ENCODE peak calls at places on chromosome 21, in six cellular contexts. G is endodermal cell, J is GM12865, B is prostate gland, S is cardiac fibroblast, F is endothelial cell. M is an unnamed sample.
A peak's percentile ranks its signal among the peaks of the same experiment; 100 is the strongest.

GRCh38 chr21:36989699-36990507 is 16.6 kb upstream of the RIPPLY3 start:
- DNase-seq in B (peak; percentile 88), S (peak; percentile 92), G (peak; percentile 96), F (peak; percentile 92), J (peak; percentile 96), M (peak; percentile 91)

GRCh38 chr21:34336245-34336644 is 27.6 kb upstream of the KCNE2 start:
- DNase-seq in F (no peak), J (no peak), G (no peak), S (peak; percentile 36), B (no peak), M (no peak)

GRCh38 chr21:18249542-18250152 is 5.0 kb downstream of the CHODL start:
- DNase-seq in G (peak; percentile 53), S (no peak), F (no peak), J (no peak), B (no peak), M (no peak)

GRCh38 chr21:25362375-25363267 is 244.7 kb downstream of the MRPL39 start:
- DNase-seq in B (no peak), F (no peak), J (no peak), G (no peak), S (no peak), M (no peak)

GRCh38 chr21:22476726-22477646 is 1478.8 kb downstream of the NCAM2 start:
- DNase-seq in F (no peak), S (no peak), G (peak; percentile 56), J (no peak), B (no peak), M (no peak)

GRCh38 chr21:33980276-33980916 is 64.8 kb upstream of the ATP5PO start:
- DNase-seq in J (no peak), G (peak; percentile 8), S (peak; percentile 44), F (no peak), B (no peak), M (no peak)

GRCh38 chr21:33261635-33262034 is 4.5 kb upstream of the IL10RB start:
- DNase-seq in S (no peak), F (no peak), J (peak; percentile 57), G (no peak), B (no peak), M (no peak)

GRCh38 chr21:41136286-41136685 is 31.7 kb upstream of the BACE2 start:
- DNase-seq in J (no peak), G (no peak), F (no peak), B (no peak), S (no peak), M (no peak)

GRCh38 chr21:41419921-41420862 is 5.8 kb upstream of the MX1 start:
- DNase-seq in G (peak; percentile 89), S (peak; percentile 87), B (peak; percentile 79), F (peak; percentile 72), J (peak; percentile 82), M (peak; percentile 86)

GRCh38 chr21:33940846-33941245 is 25.2 kb upstream of the ATP5PO start:
- DNase-seq in G (no peak), J (no peak), F (no peak), B (no peak), S (peak; percentile 47), M (no peak)

GRCh38 chr21:32137266-32137665 is 141.6 kb downstream of the MIS18A start:
- DNase-seq in F (no peak), S (no peak), G (no peak), J (peak; percentile 36), B (no peak), M (no peak)

GRCh38 chr21:25831300-25831699 is 96.5 kb downstream of the GABPA start:
- DNase-seq in F (no peak), G (no peak), B (no peak), J (no peak), S (no peak), M (no peak)

GRCh38 chr21:15967661-15968060 is 237.9 kb downstream of the USP25 start:
- DNase-seq in J (no peak), S (peak; percentile 55), B (no peak), F (no peak), G (no peak), M (no peak)

GRCh38 chr21:40386301-40386911 is 460.6 kb downstream of the DSCAM start:
- DNase-seq in B (peak; percentile 56), F (peak; percentile 13), J (peak; percentile 5), S (no peak), G (peak; percentile 85), M (peak; percentile 34)

GRCh38 chr21:37710555-37711293 is 205.5 kb downstream of the KCNJ6 start:
- DNase-seq in G (no peak), J (no peak), S (peak; percentile 15), B (no peak), F (no peak), M (no peak)

GRCh38 chr21:15275615-15276228 is 210.9 kb upstream of the NRIP1 start:
- DNase-seq in B (no peak), S (no peak), G (no peak), F (no peak), J (no peak), M (no peak)

GRCh38 chr21:41346758-41347157 is 15.1 kb upstream of the MX2 start:
- DNase-seq in J (no peak), B (no peak), S (no peak), G (no peak), F (no peak), M (no peak)

GRCh38 chr21:34073749-34074282 is 438 bp downstream of the MRPS6 start:
- DNase-seq in S (no peak), F (peak; percentile 30), J (peak; percentile 52), G (peak; percentile 55), B (peak; percentile 13), M (no peak)

GRCh38 chr21:29196021-29196663 is 65.7 kb downstream of the MAP3K7CL start:
- DNase-seq in F (no peak), J (peak; percentile 91), G (no peak), B (no peak), S (peak; percentile 98), M (peak; percentile 73)

GRCh38 chr21:33230518-33231324 is 983 bp downstream of the IFNAR2 start:
- DNase-seq in S (peak; percentile 82), G (peak; percentile 86), J (peak; percentile 84), B (peak; percentile 36), F (peak; percentile 48), M (peak; percentile 54)

GRCh38 chr21:17513214-17514123 is 626 bp downstream of the CXADR start:
- DNase-seq in F (peak; percentile 37), S (peak; percentile 32), G (peak; percentile 75), B (peak; percentile 36), J (peak; percentile 4), M (peak; percentile 35)

DNA sequence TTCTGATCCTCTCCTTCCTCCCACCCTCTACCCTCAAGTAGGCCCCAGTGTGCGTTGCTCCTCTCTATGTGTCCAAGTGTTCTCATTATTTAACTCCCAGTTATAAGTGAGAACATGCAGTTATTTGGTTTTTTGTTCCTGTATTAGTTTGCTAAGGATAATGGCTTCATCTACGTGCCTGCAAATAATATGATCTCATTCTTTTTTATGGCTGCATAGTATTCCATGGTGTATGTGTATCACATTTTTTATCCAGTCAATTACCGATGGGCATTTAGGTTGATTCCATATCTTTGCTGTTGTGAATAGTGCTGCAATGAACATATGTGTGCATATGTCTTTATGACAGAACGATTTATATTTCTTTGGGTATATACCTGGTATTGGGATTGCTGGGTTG is 116.7 kb downstream of the ETS2 start:
- DNase-seq in B (no peak), S (no peak), F (no peak), J (no peak), G (no peak), M (no peak)
- TF ChIP-seq CTCF in B (no peak), S (no peak), F (no peak), J (no peak), G (no peak), M (no peak)

GRCh38 chr21:44846201-44846484 is 27.3 kb downstream of the PTTG1IP start:
- DNase-seq in F (no peak), J (no peak), S (no peak), B (no peak), G (no peak), M (no peak)
- TF ChIP-seq CTCF in F (no peak), J (no peak), S (no peak), B (no peak), G (no peak), M (no peak)

GRCh38 chr21:39024538-39024937 is 158.7 kb downstream of the PSMG1 start:
- DNase-seq in F (no peak), B (no peak), G (no peak), S (no peak), J (no peak), M (no peak)

GRCh38 chr21:39025198-39025597 is 158.1 kb downstream of the PSMG1 start:
- DNase-seq in J (no peak), F (no peak), S (no peak), B (no peak), G (no peak), M (no peak)

GRCh38 chr21:39022035-39022900 is 161.0 kb downstream of the PSMG1 start:
- DNase-seq in S (no peak), G (no peak), J (no peak), B (no peak), F (no peak), M (no peak)

GRCh38 chr21:39021475-39021832 is 161.8 kb downstream of the PSMG1 start:
- DNase-seq in B (no peak), G (no peak), F (no peak), J (no peak), S (no peak), M (no peak)

DNA sequence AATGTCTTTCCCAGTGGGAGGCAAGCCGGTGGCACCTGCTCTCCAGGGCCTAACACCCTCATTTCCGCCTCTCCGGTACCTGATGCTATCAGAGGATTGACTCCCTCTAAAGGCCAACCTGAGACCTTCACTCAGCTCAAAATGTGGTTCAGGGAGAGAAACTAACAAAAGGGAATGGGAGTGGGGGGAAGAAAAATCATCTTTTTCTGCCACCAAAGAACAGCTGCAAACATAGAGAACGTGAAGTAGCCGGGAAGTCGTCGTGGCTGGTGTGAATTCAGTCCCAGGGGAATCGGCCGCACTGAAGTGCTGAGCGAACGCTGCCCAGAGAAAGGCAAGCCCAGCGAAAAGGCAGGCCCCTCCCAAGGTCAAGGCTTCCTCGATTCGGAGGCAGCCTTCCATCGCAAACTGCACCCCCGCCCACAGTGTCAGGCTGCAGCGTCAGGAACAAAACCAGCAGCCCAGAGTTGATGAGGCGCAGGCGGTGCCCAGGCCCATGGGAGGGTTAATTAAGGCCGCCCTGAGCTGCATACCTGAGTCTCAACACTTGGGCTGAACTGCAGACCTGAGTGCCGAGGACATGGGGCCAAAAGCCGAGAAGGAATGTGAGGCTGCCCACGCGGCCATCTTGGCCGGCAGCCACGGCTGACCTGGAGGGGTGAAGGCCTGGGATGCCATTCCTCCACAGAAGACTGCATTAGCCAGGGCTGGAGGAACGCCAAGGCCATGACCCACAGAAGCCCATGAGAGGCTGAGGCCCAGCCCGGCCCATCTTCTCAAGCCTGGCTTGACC is 160.2 kb downstream of the PSMG1 start:
- DNase-seq in S (peak; percentile 56), B (no peak), F (no peak), J (no peak), G (peak; percentile 72), M (peak; percentile 80)
- TF ChIP-seq CTCF in S (no peak), B (no peak), F (no peak), J (no peak), G (peak; percentile 74), M (no peak)

GRCh38 chr21:44989943-44990780 is 50.3 kb downstream of the SLX9 start:
- DNase-seq in F (no peak), S (no peak), B (no peak), J (no peak), G (no peak), M (no peak)

GRCh38 chr21:44989538-44989888 is 49.7 kb downstream of the SLX9 start:
- DNase-seq in G (no peak), S (no peak), B (no peak), F (no peak), J (no peak), M (no peak)

GRCh38 chr21:44987301-44987885 is 47.6 kb downstream of the SLX9 start:
- DNase-seq in S (no peak), B (no peak), G (no peak), J (no peak), F (no peak), M (no peak)

GRCh38 chr21:44987886-44988606 is 48.2 kb downstream of the SLX9 start:
- DNase-seq in F (no peak), G (no peak), S (no peak), J (no peak), B (no peak), M (no peak)

GRCh38 chr21:44988607-44989537 is 49.0 kb downstream of the SLX9 start:
- DNase-seq in J (no peak), B (no peak), S (no peak), F (no peak), G (no peak), M (no peak)
- TF ChIP-seq CTCF in J (no peak), B (no peak), S (no peak), F (no peak), G (no peak), M (no peak)